ENCODE peak calls at places on chromosome 19, in ten cellular contexts. K, I, Q, E, U, V, T, R, B and J are unnamed samples.

GRCh38 chr19:6185093-6185824 is 49.8 kb downstream of the ACSBG2 start:
- DNase-seq in B (no peak), U (no peak), R (no peak), E (no peak), Q (no peak), K (no peak), V (no peak), T (no peak), I (no peak), J (no peak)

GRCh38 chr19:55391702-55392615 is 6.2 kb downstream of the RPL28 start:
- DNase-seq in U (no peak), B (no peak), I (no peak), K (peak), V (peak), T (no peak), Q (no peak), E (no peak), R (no peak), J (peak)

GRCh38 chr19:35727956-35728706 is 10.3 kb downstream of the KMT2B start:
- DNase-seq in V (no peak), E (no peak), U (no peak), I (no peak), Q (no peak), B (no peak), R (no peak), K (no peak), T (no peak), J (no peak)

GRCh38 chr19:15195381-15195964 is 5.3 kb downstream of the NOTCH3 start:
- DNase-seq in K (peak), B (peak), R (peak), T (peak), I (peak), V (peak), U (peak), E (no peak), Q (peak), J (peak)

GRCh38 chr19:54673222-54673621 is 10.4 kb downstream of the LILRB4 start:
- DNase-seq in I (no peak), E (no peak), B (no peak), Q (no peak), R (no peak), T (no peak), U (no peak), V (no peak), K (no peak), J (no peak)

GRCh38 chr19:19185853-19186728 is 5.9 kb downstream of the BORCS8 start:
- DNase-seq in K (peak), I (no peak), U (no peak), V (peak), Q (peak), T (no peak), R (peak), E (no peak), B (no peak), J (peak)

GRCh38 chr19:56087647-56088346 is 33.3 kb downstream of the ZNF787 start:
- DNase-seq in E (peak), R (no peak), U (no peak), I (no peak), K (peak), T (no peak), B (no peak), Q (no peak), V (no peak), J (no peak)

GRCh38 chr19:33865306-33865705 is 68.6 kb downstream of the KCTD15 start:
- DNase-seq in R (no peak), V (no peak), K (no peak), B (no peak), T (no peak), I (no peak), Q (no peak), E (no peak), U (no peak), J (no peak)

GRCh38 chr19:13027557-13027956 is 32.3 kb downstream of the NFIX start:
- DNase-seq in I (no peak), V (no peak), U (no peak), R (no peak), K (no peak), E (no peak), Q (no peak), B (no peak), T (no peak), J (no peak)

GRCh38 chr19:46515879-46516350 is 20.2 kb upstream of the PNMA8B start:
- DNase-seq in V (peak), K (peak), B (no peak), E (no peak), T (no peak), I (peak), U (no peak), R (peak), Q (peak), J (peak)

GRCh38 chr19:33904681-33905080 is 108.0 kb downstream of the KCTD15 start:
- DNase-seq in Q (peak), E (peak), V (peak), I (peak), K (peak), R (no peak), T (no peak), U (peak), B (no peak), J (peak)

GRCh38 chr19:46303702-46304397 is 7.0 kb downstream of the HIF3A start:
- DNase-seq in V (peak), Q (peak), B (no peak), T (no peak), K (peak), I (peak), U (peak), R (peak), E (peak), J (peak)

GRCh38 chr19:370641-371330 is 26.2 kb upstream of the MIER2 start:
- DNase-seq in E (no peak), I (no peak), K (no peak), V (no peak), B (no peak), U (no peak), Q (no peak), R (no peak), T (no peak), J (no peak)

GRCh38 chr19:47005873-47006272 is 13.8 kb upstream of the NPAS1 start:
- DNase-seq in R (no peak), Q (no peak), E (no peak), B (no peak), V (no peak), U (no peak), T (no peak), K (peak), I (no peak), J (no peak)

GRCh38 chr19:55082023-55082851 is 6.6 kb downstream of the EPS8L1 start:
- DNase-seq in B (no peak), E (no peak), V (no peak), U (no peak), R (peak), Q (peak), T (no peak), I (peak), K (peak), J (peak)

GRCh38 chr19:32817252-32817912 is 52.2 kb downstream of the SLC7A9 start:
- DNase-seq in T (no peak), U (no peak), V (no peak), K (no peak), I (no peak), Q (no peak), R (no peak), B (no peak), E (no peak), J (no peak)

GRCh38 chr19:23321953-23322549 is 71.9 kb upstream of the ZNF724 start:
- DNase-seq in E (no peak), B (no peak), K (no peak), T (no peak), V (no peak), R (no peak), U (no peak), Q (no peak), I (no peak), J (no peak)

GRCh38 chr19:30273184-30273583 is 99.0 kb upstream of the ZNF536 start:
- DNase-seq in Q (no peak), I (no peak), R (no peak), B (no peak), U (no peak), E (no peak), K (no peak), T (no peak), V (no peak), J (no peak)

GRCh38 chr19:58510084-58510862 is 1.5 kb downstream of the SLC27A5 start:
- DNase-seq in T (no peak), B (no peak), E (no peak), K (no peak), R (no peak), Q (no peak), I (no peak), V (no peak), U (no peak), J (no peak)

GRCh38 chr19:10744222-10744847 is 26.5 kb downstream of the DNM2 start:
- DNase-seq in R (no peak), I (no peak), U (no peak), K (no peak), Q (no peak), T (no peak), B (no peak), E (no peak), V (no peak), J (no peak)
- H3K4me3 ChIP-seq in R (no peak), I (no peak), U (no peak), K (no peak), Q (no peak), T (no peak), B (no peak), E (no peak), V (no peak), J (no peak)

GRCh38 chr19:7637374-7638256 is 705 bp downstream of the STXBP2 start:
- DNase-seq in R (no peak), B (no peak), T (no peak), K (no peak), I (no peak), U (peak), V (peak), E (no peak), Q (peak), J (peak)

GRCh38 chr19:7636317-7636690 is 606 bp upstream of the STXBP2 start:
- DNase-seq in V (no peak), E (no peak), Q (no peak), T (no peak), B (no peak), U (no peak), R (no peak), I (no peak), K (no peak), J (no peak)

GRCh38 chr19:7638802-7639465 is 2.0 kb downstream of the STXBP2 start:
- DNase-seq in Q (no peak), R (no peak), K (no peak), T (no peak), V (no peak), B (no peak), I (no peak), E (no peak), U (no peak), J (no peak)

GRCh38 chr19:7635670-7636069 is 1.2 kb upstream of the STXBP2 start:
- DNase-seq in V (no peak), K (no peak), B (no peak), U (no peak), E (no peak), T (no peak), R (no peak), I (no peak), Q (no peak), J (no peak)

DNA sequence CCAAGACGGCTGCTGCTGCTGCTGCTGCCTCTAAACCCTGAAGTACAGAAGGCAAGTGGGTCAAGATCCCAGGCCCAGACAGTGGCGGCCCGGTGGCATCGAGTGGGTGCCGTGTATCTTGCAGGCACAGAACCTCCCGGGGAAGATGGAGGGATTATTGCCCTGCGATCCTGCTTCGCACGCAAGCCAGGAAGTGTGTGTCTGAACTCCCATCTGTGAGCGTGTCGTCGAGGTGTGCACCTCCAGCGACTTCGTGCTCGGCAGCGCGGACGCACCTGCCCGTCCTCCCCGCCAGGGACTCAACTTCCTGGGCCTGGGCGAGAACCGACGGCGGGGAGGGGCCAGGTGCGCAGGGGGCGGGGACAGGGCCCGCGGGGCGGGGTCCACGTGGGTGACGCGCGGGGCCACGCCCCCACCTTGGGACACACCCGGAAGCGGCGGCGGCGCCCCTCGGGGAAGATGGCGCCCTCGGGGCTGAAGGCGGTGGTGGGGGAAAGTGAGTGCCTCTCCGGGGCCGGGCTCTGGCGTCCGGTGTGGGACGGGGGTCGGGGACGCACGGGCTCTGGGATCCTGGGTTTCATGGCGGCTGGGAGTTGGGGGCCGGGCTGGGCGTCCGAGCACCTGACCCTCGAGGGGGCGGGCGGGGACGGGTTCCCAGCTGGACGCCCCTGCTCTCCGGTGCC is at the start of gene STXBP2:
- DNase-seq in E (no peak), I (no peak), Q (peak), T (no peak), U (peak), B (no peak), V (peak), K (peak), R (no peak), J (peak)
- TF ChIP-seq CTCF in E (no peak), I (no peak), Q (no peak), T (no peak), U (peak), B (no peak), V (no peak), K (no peak), R (no peak), J (no peak)

GRCh38 chr19:50983625-50984292 is at the start of gene KLK7:
- DNase-seq in I (no peak), V (peak), Q (no peak), T (no peak), K (peak), E (no peak), U (no peak), B (no peak), R (no peak), J (no peak)
- H3K4me3 ChIP-seq in I (no peak), V (peak), Q (no peak), T (no peak), K (peak), E (no peak), U (no peak), B (no peak), R (no peak), J (no peak)

GRCh38 chr19:17834350-17835181 is 13.2 kb downstream of the JAK3 start:
- DNase-seq in I (no peak), R (no peak), V (no peak), U (no peak), Q (no peak), E (no peak), B (no peak), K (peak), T (no peak), J (no peak)

GRCh38 chr19:17831419-17831888 is 10.1 kb upstream of the INSL3 start:
- DNase-seq in T (no peak), Q (no peak), I (no peak), U (no peak), R (no peak), K (peak), B (no peak), V (no peak), E (peak), J (no peak)

GRCh38 chr19:17832443-17833208 is 11.3 kb upstream of the INSL3 start:
- DNase-seq in T (no peak), Q (no peak), I (no peak), E (peak), K (no peak), B (no peak), R (no peak), U (no peak), V (no peak), J (no peak)

GRCh38 chr19:17829855-17830566 is 8.7 kb upstream of the INSL3 start:
- DNase-seq in I (peak), B (no peak), V (no peak), E (peak), Q (peak), U (peak), T (no peak), R (peak), K (peak), J (peak)

GRCh38 chr19:17830567-17831418 is 9.5 kb upstream of the INSL3 start:
- DNase-seq in T (no peak), E (peak), K (peak), I (peak), Q (peak), U (peak), B (no peak), R (peak), V (no peak), J (peak)
- TF ChIP-seq CTCF in T (no peak), E (no peak), K (no peak), I (no peak), Q (no peak), U (no peak), B (no peak), R (no peak), V (no peak), J (no peak)

GRCh38 chr19:11204076-11204602 is 6.8 kb upstream of the KANK2 start:
- DNase-seq in Q (no peak), B (no peak), U (no peak), V (no peak), T (no peak), R (no peak), K (no peak), E (no peak), I (no peak), J (no peak)
- H3K4me3 ChIP-seq in Q (no peak), B (no peak), U (no peak), V (no peak), T (peak), R (no peak), K (no peak), E (no peak), I (no peak), J (no peak)

DNA sequence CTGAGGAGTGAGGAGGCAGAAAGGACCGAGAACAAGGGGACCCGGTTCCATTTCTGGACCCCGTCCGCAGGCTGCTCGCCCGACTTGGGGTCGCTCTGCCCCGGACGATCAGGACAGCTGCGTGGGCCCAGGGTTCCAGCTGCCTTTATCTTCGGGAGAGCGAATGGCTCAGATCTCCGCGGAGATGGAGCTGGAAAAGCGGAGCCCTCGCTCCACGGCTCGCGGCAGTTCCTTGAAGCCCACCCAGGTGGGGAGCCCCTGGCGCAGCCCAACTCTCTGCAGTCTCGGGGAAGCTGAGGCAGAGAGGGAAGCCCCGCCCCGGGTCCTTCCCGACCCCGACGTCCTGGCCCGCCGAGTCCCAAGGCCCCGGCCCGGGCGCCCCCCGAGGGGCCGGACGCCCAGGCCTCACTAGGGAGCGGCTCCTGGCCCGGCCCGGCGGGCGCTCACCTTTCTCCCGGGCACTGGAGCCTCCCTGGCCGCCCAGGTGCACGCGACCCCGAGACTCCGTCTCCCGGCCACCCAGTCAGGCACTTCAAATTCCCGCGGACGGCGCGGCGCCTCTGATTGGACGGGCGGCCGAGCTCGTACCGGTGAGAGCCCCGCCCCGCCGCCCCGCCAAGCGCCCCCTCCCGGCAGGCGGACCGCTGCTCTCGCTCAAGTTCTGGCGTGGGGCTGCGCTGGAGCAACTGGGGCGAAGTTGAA is 485.7 kb downstream of the UQCRFS1 start:
- DNase-seq in V (no peak), E (no peak), Q (peak), R (peak), K (peak), B (no peak), I (no peak), U (no peak), T (no peak), J (peak)
- TF ChIP-seq CTCF in V (no peak), E (no peak), Q (peak), R (no peak), K (peak), B (no peak), I (no peak), U (peak), T (no peak), J (peak)

GRCh38 chr19:10895920-10896319 is 24.6 kb downstream of the CARM1 start:
- DNase-seq in Q (no peak), I (no peak), R (no peak), U (no peak), V (no peak), K (peak), T (no peak), B (no peak), E (no peak), J (no peak)
- H3K4me3 ChIP-seq in Q (no peak), I (no peak), R (no peak), U (no peak), V (no peak), K (no peak), T (no peak), B (no peak), E (no peak), J (no peak)

DNA sequence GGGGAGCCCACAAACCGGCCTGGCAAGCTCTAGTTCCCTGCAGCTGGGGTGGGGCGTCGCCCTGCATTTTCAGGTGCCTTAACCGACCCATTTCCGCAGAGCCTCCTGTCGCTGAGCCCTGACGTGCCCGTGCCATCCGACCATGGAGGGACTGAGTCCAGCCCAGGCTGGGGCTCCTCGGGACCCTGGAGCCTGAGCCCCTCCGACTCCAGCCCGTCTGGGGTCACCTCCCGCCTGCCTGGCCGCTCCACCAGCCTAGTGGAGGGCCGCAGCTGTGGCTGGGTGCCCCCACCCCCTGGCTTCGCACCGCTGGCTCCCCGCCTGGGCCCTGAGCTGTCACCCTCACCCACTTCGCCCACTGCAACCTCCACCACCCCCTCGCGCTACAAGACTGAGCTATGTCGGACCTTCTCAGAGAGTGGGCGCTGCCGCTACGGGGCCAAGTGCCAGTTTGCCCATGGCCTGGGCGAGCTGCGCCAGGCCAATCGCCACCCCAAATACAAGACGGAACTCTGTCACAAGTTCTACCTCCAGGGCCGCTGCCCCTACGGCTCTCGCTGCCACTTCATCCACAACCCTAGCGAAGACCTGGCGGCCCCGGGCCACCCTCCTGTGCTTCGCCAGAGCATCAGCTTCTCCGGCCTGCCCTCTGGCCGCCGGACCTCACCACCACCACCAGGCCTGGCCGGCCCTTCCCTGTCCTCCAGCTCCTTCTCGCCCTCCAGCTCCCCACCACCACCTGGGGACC is 1.2 kb downstream of the ZFP36 start:
- DNase-seq in I (no peak), U (peak), V (peak), Q (peak), K (peak), T (no peak), B (no peak), R (peak), E (peak), J (peak)
- TF ChIP-seq CTCF in I (no peak), U (no peak), V (no peak), Q (no peak), K (no peak), T (no peak), B (no peak), R (no peak), E (no peak), J (no peak)

GRCh38 chr19:43510713-43511112 is 6.2 kb upstream of the PHLDB3 start:
- DNase-seq in B (no peak), K (no peak), T (no peak), Q (no peak), R (no peak), V (no peak), U (no peak), E (no peak), I (no peak), J (no peak)
- H3K4me3 ChIP-seq in B (no peak), K (no peak), T (no peak), Q (no peak), R (no peak), V (no peak), U (no peak), E (no peak), I (no peak), J (no peak)